ENCODE peak calls at places on chromosomes 5 and 9, in ten cellular contexts. K, W, J, X, F, A, N, O, D and L are unnamed samples.

GRCh38 chr9:33202552-33203300 is 35.6 kb upstream of the B4GALT1 start:
- DNase-seq in K (peak; percentile 3), W (no peak), J (no peak), X (no peak), F (peak; percentile 53), A (no peak), N (no peak), O (peak; percentile 47), D (peak; percentile 43), L (peak; percentile 84)

GRCh38 chr5:32778403-32778802 is 67.3 kb downstream of the NPR3 start:
- DNase-seq in K (no peak), W (no peak), J (no peak), X (no peak), F (no peak), A (no peak), N (no peak), O (no peak), D (no peak), L (no peak)

GRCh38 chr5:1004598-1005361 is 3.8 kb upstream of the NKD2 start:
- DNase-seq in K (no peak), W (peak; percentile 75), J (peak; percentile 75), X (no peak), F (peak; percentile 72), A (peak; percentile 56), N (peak; percentile 19), O (peak; percentile 72), D (no peak), L (no peak)

GRCh38 chr5:83955916-83956315 is 235.3 kb upstream of the HAPLN1 start:
- DNase-seq in K (no peak), W (no peak), J (peak; percentile 45), X (no peak), F (no peak), A (no peak), N (no peak), O (peak; percentile 70), D (no peak), L (peak; percentile 59)

GRCh38 chr5:15499528-15500325 is at the start of gene FBXL7:
- DNase-seq in K (peak; percentile 53), W (peak; percentile 92), J (peak; percentile 86), X (no peak), F (peak; percentile 94), A (peak; percentile 78), N (no peak), O (peak; percentile 94), D (peak; percentile 81), L (peak; percentile 71)

GRCh38 chr9:135926402-135927194 is 19.3 kb upstream of the CAMSAP1 start:
- DNase-seq in K (no peak), W (no peak), J (peak; percentile 96), X (no peak), F (no peak), A (no peak), N (no peak), O (peak; percentile 96), D (no peak), L (peak; percentile 78)

GRCh38 chr5:80186634-80187033 is 69.2 kb downstream of the SERINC5 start:
- DNase-seq in K (no peak), W (no peak), J (no peak), X (no peak), F (no peak), A (no peak), N (no peak), O (no peak), D (no peak), L (no peak)

GRCh38 chr9:1619915-1620705 is 395.0 kb upstream of the SMARCA2 start:
- DNase-seq in K (no peak), W (peak; percentile 7), J (no peak), X (no peak), F (peak; percentile 51), A (no peak), N (no peak), O (peak; percentile 46), D (no peak), L (no peak)

GRCh38 chr9:112752334-112753110 is 2.0 kb downstream of the SNX30 start:
- DNase-seq in K (no peak), W (no peak), J (no peak), X (no peak), F (no peak), A (no peak), N (no peak), O (peak; percentile 47), D (no peak), L (no peak)

GRCh38 chr5:68762201-68762600 is 331.6 kb upstream of the SLC30A5 start:
- DNase-seq in K (no peak), W (no peak), J (no peak), X (no peak), F (no peak), A (no peak), N (no peak), O (no peak), D (no peak), L (no peak)

GRCh38 chr9:69044226-69045219 is 9.0 kb downstream of the FXN start:
- DNase-seq in K (no peak), W (peak; percentile 93), J (no peak), X (no peak), F (peak; percentile 50), A (no peak), N (no peak), O (peak; percentile 19), D (peak; percentile 62), L (peak; percentile 51)

GRCh38 chr5:93578813-93579560 is 2.0 kb downstream of the NR2F1-AS1 start:
- DNase-seq in K (no peak), W (no peak), J (peak; percentile 71), X (no peak), F (peak; percentile 59), A (no peak), N (no peak), O (no peak), D (peak; percentile 55), L (no peak)

GRCh38 chr5:93581738-93582414 is 857 bp upstream of the NR2F1-AS1 start:
- DNase-seq in K (no peak), W (no peak), J (no peak), X (no peak), F (peak; percentile 73), A (no peak), N (no peak), O (peak; percentile 70), D (no peak), L (peak; percentile 77)

GRCh38 chr5:93579561-93580386 is 1.2 kb downstream of the NR2F1-AS1 start:
- DNase-seq in K (no peak), W (no peak), J (no peak), X (no peak), F (peak; percentile 69), A (no peak), N (no peak), O (peak; percentile 77), D (peak; percentile 64), L (no peak)

GRCh38 chr5:93578179-93578812 is 2.7 kb downstream of the NR2F1-AS1 start:
- DNase-seq in K (no peak), W (no peak), J (no peak), X (no peak), F (peak; percentile 30), A (no peak), N (no peak), O (no peak), D (peak; percentile 39), L (no peak)

GRCh38 chr5:93580387-93581100 is 475 bp downstream of the NR2F1-AS1 start:
- DNase-seq in K (no peak), W (no peak), J (no peak), X (no peak), F (no peak), A (no peak), N (no peak), O (peak; percentile 66), D (no peak), L (no peak)
- H3K27ac ChIP-seq in K (peak overlapping the region; percentile 88), W (no peak overlapping the region), J (peak overlapping the region; percentile 38), X (peak overlapping the region; percentile 93), F (no peak overlapping the region), A (peak overlapping the region; percentile 81), N (no peak overlapping the region), O (peak overlapping the region; percentile 49), D (no peak overlapping the region), L (peak overlapping the region; percentile 94)

DNA sequence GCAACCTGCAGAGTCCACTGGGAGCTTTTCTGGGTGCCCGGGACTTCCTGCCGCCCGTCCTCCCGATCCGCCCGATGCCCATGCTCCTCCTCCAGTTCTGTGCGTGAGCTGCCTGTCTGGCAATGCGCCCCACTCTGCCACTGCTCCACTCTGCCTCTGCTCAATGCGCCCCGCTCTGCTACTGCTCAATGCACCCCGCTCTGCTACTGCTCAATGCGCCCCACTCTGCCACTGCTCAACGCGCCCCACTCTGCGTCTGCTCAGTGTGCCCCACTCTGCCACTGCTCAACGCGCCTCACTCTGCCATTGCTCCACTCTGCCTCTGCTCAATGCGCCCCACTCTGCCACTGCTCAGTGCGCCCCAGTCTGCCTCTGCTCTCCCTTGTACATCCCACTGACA is 436.0 kb downstream of the NR2F1-AS1 start:
- DNase-seq in K (no peak), W (no peak), J (no peak), X (no peak), F (no peak), A (no peak), N (no peak), O (no peak), D (no peak), L (no peak)
- H3K27ac ChIP-seq in K (no peak overlapping the region), W (no peak overlapping the region), J (no peak overlapping the region), X (no peak overlapping the region), F (no peak overlapping the region), A (no peak overlapping the region), N (no peak overlapping the region), O (no peak overlapping the region), D (no peak overlapping the region), L (no peak overlapping the region)

GRCh38 chr9:17637229-17637628 is 58.4 kb downstream of the SH3GL2 start:
- DNase-seq in K (no peak), W (no peak), J (no peak), X (no peak), F (no peak), A (peak; percentile 8), N (no peak), O (no peak), D (no peak), L (no peak)
- H3K27ac ChIP-seq in K (no peak overlapping the region), W (no peak overlapping the region), J (no peak overlapping the region), X (no peak overlapping the region), F (no peak overlapping the region), A (peak overlapping the region; percentile 64), N (no peak overlapping the region), O (no peak overlapping the region), D (no peak overlapping the region), L (no peak overlapping the region)

GRCh38 chr5:103476776-103477175 is 85.8 kb downstream of the NUDT12 start:
- DNase-seq in K (no peak), W (no peak), J (no peak), X (no peak), F (no peak), A (no peak), N (no peak), O (no peak), D (no peak), L (no peak)

GRCh38 chr5:103473725-103474124 is 88.9 kb downstream of the NUDT12 start:
- DNase-seq in K (no peak), W (no peak), J (no peak), X (no peak), F (no peak), A (no peak), N (no peak), O (no peak), D (no peak), L (no peak)

GRCh38 chr5:103472820-103473219 is 89.8 kb downstream of the NUDT12 start:
- DNase-seq in K (no peak), W (no peak), J (no peak), X (no peak), F (no peak), A (no peak), N (no peak), O (peak; percentile 63), D (no peak), L (peak; percentile 64)

GRCh38 chr5:103474671-103475070 is 87.9 kb downstream of the NUDT12 start:
- DNase-seq in K (no peak), W (no peak), J (no peak), X (no peak), F (no peak), A (no peak), N (no peak), O (no peak), D (no peak), L (no peak)

GRCh38 chr5:103475629-103476240 is 86.9 kb downstream of the NUDT12 start:
- DNase-seq in K (no peak), W (peak; percentile 60), J (no peak), X (no peak), F (peak; percentile 65), A (no peak), N (no peak), O (peak; percentile 69), D (no peak), L (no peak)
- H3K27ac ChIP-seq in K (no peak overlapping the region), W (no peak overlapping the region), J (no peak overlapping the region), X (no peak overlapping the region), F (no peak overlapping the region), A (no peak overlapping the region), N (no peak overlapping the region), O (no peak overlapping the region), D (no peak overlapping the region), L (no peak overlapping the region)